ENCODE peak calls at places on chromosome 20, in six cellular contexts. K is activated naive CD8-positive, alpha-beta T cell treated with anti-CD3 and anti-CD28 coated beads, Interleukin-2, amount 50 U/mL, for 24 hours; L is HCT116; Z is ACHN; I is astrocyte of the spinal cord; U is T-helper 9 cell. T is an unnamed sample.

GRCh38 chr20:54668271-54669053 is 193.1 kb downstream of the DOK5 start:
- DNase-seq in K (peak), U (no peak), I (no peak), Z (peak), L (no peak), T (peak)

GRCh38 chr20:37276494-37277252 is 12.8 kb upstream of the MANBAL start:
- DNase-seq in U (no peak), L (no peak), Z (no peak), K (no peak), I (peak), T (peak)

GRCh38 chr20:35146299-35146921 is 726 bp downstream of the EDEM2 start:
- DNase-seq in L (no peak), U (no peak), Z (peak), K (peak), I (peak), T (peak)

GRCh38 chr20:56764671-56765070 is 135.6 kb downstream of the TFAP2C start:
- DNase-seq in L (no peak), I (no peak), K (no peak), U (no peak), Z (no peak), T (no peak)

GRCh38 chr20:32189691-32190607 is 17.6 kb downstream of the PLAGL2 start:
- DNase-seq in U (peak), Z (no peak), K (peak), L (no peak), I (peak), T (no peak)

GRCh38 chr20:31595654-31596411 is 9.3 kb upstream of the ID1 start:
- DNase-seq in I (peak), L (peak), Z (no peak), U (no peak), K (no peak), T (no peak)

GRCh38 chr20:1934578-1935573 is 39.7 kb downstream of the SIRPA start:
- DNase-seq in L (no peak), I (peak), K (no peak), Z (no peak), U (no peak), T (no peak)

GRCh38 chr20:47057661-47058060 is 163.0 kb downstream of the EYA2 start:
- DNase-seq in U (no peak), Z (no peak), K (no peak), I (no peak), L (no peak), T (no peak)

GRCh38 chr20:64161595-64162238 is 2.5 kb upstream of the MYT1 start:
- DNase-seq in Z (peak), I (peak), K (peak), U (no peak), L (no peak), T (no peak)

GRCh38 chr20:56358070-56358469 is 704 bp upstream of the FAM210B start:
- DNase-seq in Z (no peak), L (no peak), K (no peak), I (no peak), U (no peak), T (no peak)

GRCh38 chr20:17705916-17706315 is 6.2 kb downstream of the BANF2 start:
- DNase-seq in U (no peak), Z (no peak), K (no peak), L (no peak), I (no peak), T (no peak)

GRCh38 chr20:46215913-46216707 is 92.2 kb downstream of the CDH22 start:
- DNase-seq in Z (peak), K (no peak), L (peak), U (no peak), I (peak), T (no peak)

GRCh38 chr20:47453167-47453782 is 48.4 kb upstream of the NCOA3 start:
- DNase-seq in U (no peak), I (peak), K (peak), Z (peak), L (peak), T (peak)

GRCh38 chr20:38084425-38084951 is 50.9 kb downstream of the RPRD1B start:
- DNase-seq in K (no peak), L (no peak), U (no peak), Z (no peak), I (peak), T (no peak)

GRCh38 chr20:43840382-43841070 is 74.1 kb upstream of the TOX2 start:
- DNase-seq in K (peak), L (peak), I (no peak), Z (peak), U (peak), T (peak)

GRCh38 chr20:13800728-13801134 is 15.9 kb downstream of the NDUFAF5 start:
- DNase-seq in L (no peak), Z (peak), I (peak), U (no peak), K (no peak), T (no peak)

GRCh38 chr20:38221041-38221589 is 39.4 kb downstream of the KIAA1755 start:
- DNase-seq in U (peak), Z (peak), I (peak), L (peak), K (peak), T (peak)

GRCh38 chr20:48864254-48864653 is 36.5 kb upstream of the PREX1 start:
- DNase-seq in U (no peak), K (no peak), L (no peak), Z (no peak), I (no peak), T (no peak)

GRCh38 chr20:46017272-46017671 is 8.6 kb downstream of the MMP9 start:
- DNase-seq in Z (no peak), U (no peak), I (no peak), K (no peak), L (no peak), T (no peak)

GRCh38 chr20:3486850-3487249 is 16.0 kb downstream of the ATRN start:
- DNase-seq in U (no peak), K (no peak), I (no peak), Z (no peak), L (no peak), T (no peak)

GRCh38 chr20:31587545-31588389 is 17.3 kb upstream of the ID1 start:
- DNase-seq in U (no peak), Z (no peak), I (no peak), L (no peak), K (no peak), T (no peak)

GRCh38 chr20:58546756-58547526 is 31.7 kb upstream of the APCDD1L start:
- DNase-seq in U (no peak), Z (no peak), K (no peak), I (no peak), L (no peak), T (no peak)

GRCh38 chr20:1304711-1305515 is 24.0 kb downstream of the SDCBP2 start:
- DNase-seq in K (no peak), I (no peak), Z (no peak), L (no peak), U (no peak), T (no peak)

GRCh38 chr20:24948939-24949679 is at the start of gene CST7:
- DNase-seq in U (peak), I (no peak), L (no peak), K (peak), Z (no peak), T (peak)

GRCh38 chr20:49356676-49357075 is 78.8 kb upstream of the ZNFX1 start:
- DNase-seq in I (no peak), U (no peak), K (no peak), L (no peak), Z (no peak), T (no peak)

GRCh38 chr20:10306440-10307358 is 88.1 kb downstream of the SNAP25 start:
- DNase-seq in K (no peak), I (peak), L (no peak), U (no peak), Z (peak), T (no peak)

GRCh38 chr20:39025883-39026282 is 63.7 kb downstream of the DHX35 start:
- DNase-seq in L (no peak), Z (no peak), U (no peak), K (no peak), I (no peak), T (no peak)

GRCh38 chr20:12036142-12036541 is 118.4 kb downstream of the BTBD3 start:
- DNase-seq in U (no peak), L (no peak), Z (no peak), K (no peak), I (no peak), T (no peak)

GRCh38 chr20:967796-968742 is 34.0 kb downstream of the RSPO4 start:
- DNase-seq in I (peak), U (no peak), L (peak), K (no peak), Z (no peak), T (peak)

GRCh38 chr20:42020316-42020715 is 402.1 kb upstream of the CHD6 start:
- DNase-seq in Z (no peak), K (no peak), I (no peak), L (no peak), U (no peak), T (no peak)

GRCh38 chr20:32201296-32201976 is 6.1 kb downstream of the PLAGL2 start:
- DNase-seq in L (no peak), U (no peak), I (no peak), Z (peak), K (no peak), T (no peak)

GRCh38 chr20:36467076-36467999 is 74.0 kb upstream of the MYL9 start:
- DNase-seq in Z (no peak), L (no peak), K (peak), I (peak), U (peak), T (peak)

GRCh38 chr20:50651676-50652075 is 39.7 kb downstream of the RIPOR3 start:
- DNase-seq in L (no peak), Z (no peak), I (no peak), U (no peak), K (no peak), T (no peak)

GRCh38 chr20:56690531-56691175 is 61.5 kb downstream of the TFAP2C start:
- DNase-seq in U (no peak), L (no peak), Z (no peak), K (no peak), I (no peak), T (peak)

GRCh38 chr20:58693226-58694006 is 816 bp downstream of the NPEPL1 start:
- DNase-seq in K (peak), Z (peak), I (no peak), U (peak), L (no peak), T (no peak)

GRCh38 chr20:34753706-34754461 is 49.7 kb downstream of the TP53INP2 start:
- DNase-seq in I (no peak), K (no peak), L (no peak), Z (no peak), U (no peak), T (no peak)

GRCh38 chr20:2402271-2402980 is 21.7 kb downstream of the TGM6 start:
- DNase-seq in L (peak), K (no peak), U (no peak), I (peak), Z (peak), T (no peak)

GRCh38 chr20:14657231-14657630 is 319.8 kb upstream of the FLRT3 start:
- DNase-seq in Z (no peak), K (no peak), L (no peak), I (no peak), U (no peak), T (no peak)

T was measured in OCI-LY7.